ENCODE peak calls at places on chromosomes 4 and X, in ten cellular contexts. Y, D, V, K, H, T, B, P, N and Q are unnamed samples.

GRCh38 chr4:17385403-17385802 is 126.5 kb downstream of the QDPR start:
- DNase-seq in Y (no peak), D (peak; percentile 78), V (peak; percentile 42), K (peak; percentile 7), H (peak; percentile 12), T (no peak), B (no peak), P (no peak), N (peak; percentile 56), Q (peak; percentile 90)

GRCh38 chrX:105464611-105465010 is 244.1 kb upstream of the TEX13A start:
- DNase-seq in Y (no peak), D (no peak), V (no peak), K (no peak), H (no peak), T (no peak), B (no peak), P (no peak), N (no peak), Q (no peak)

GRCh38 chr4:53706422-53707032 is 115.2 kb upstream of the LNX1 start:
- DNase-seq in Y (peak; percentile 59), D (peak; percentile 61), V (peak; percentile 87), K (no peak), H (no peak), T (no peak), B (peak; percentile 83), P (peak; percentile 5), N (peak; percentile 42), Q (peak; percentile 71)

GRCh38 chrX:38278682-38279081 is 48.6 kb downstream of the RPGR start:
- DNase-seq in Y (no peak), D (peak; percentile 48), V (no peak), K (no peak), H (no peak), T (no peak), B (no peak), P (no peak), N (no peak), Q (no peak)

GRCh38 chr4:145734051-145734450 is 54.1 kb downstream of the C4orf51 start:
- DNase-seq in Y (no peak), D (peak; percentile 28), V (peak; percentile 34), K (no peak), H (no peak), T (no peak), B (no peak), P (no peak), N (no peak), Q (no peak)

GRCh38 chr4:128364565-128364964 is 77.0 kb upstream of the PGRMC2 start:
- DNase-seq in Y (no peak), D (peak; percentile 47), V (no peak), K (no peak), H (no peak), T (no peak), B (no peak), P (no peak), N (no peak), Q (no peak)

GRCh38 chrX:45506149-45506768 is 305.6 kb upstream of the DIPK2B start:
- DNase-seq in Y (no peak), D (no peak), V (no peak), K (no peak), H (no peak), T (no peak), B (no peak), P (no peak), N (no peak), Q (no peak)

GRCh38 chr4:126405369-126405982 is 1090.7 kb downstream of the FAT4 start:
- DNase-seq in Y (peak; percentile 6), D (peak; percentile 28), V (peak; percentile 65), K (no peak), H (no peak), T (no peak), B (no peak), P (no peak), N (no peak), Q (peak; percentile 51)

GRCh38 chr4:137394000-137394399 is 138.3 kb downstream of the PCDH18 start:
- DNase-seq in Y (peak; percentile 90), D (no peak), V (peak; percentile 70), K (no peak), H (no peak), T (no peak), B (peak; percentile 8), P (no peak), N (no peak), Q (no peak)

GRCh38 chr4:146255463-146255862 is 41.1 kb downstream of the REELD1 start:
- DNase-seq in Y (no peak), D (no peak), V (peak; percentile 68), K (no peak), H (no peak), T (no peak), B (no peak), P (no peak), N (peak; percentile 38), Q (no peak)

GRCh38 chr4:151417164-151417571 is 8.2 kb downstream of the FHIP1A start:
- DNase-seq in Y (no peak), D (no peak), V (no peak), K (no peak), H (no peak), T (no peak), B (no peak), P (no peak), N (no peak), Q (peak; percentile 49)

GRCh38 chr4:8195841-8196460 is 3.1 kb upstream of the SH3TC1 start:
- DNase-seq in Y (no peak), D (no peak), V (no peak), K (no peak), H (no peak), T (no peak), B (no peak), P (no peak), N (no peak), Q (peak; percentile 3)

GRCh38 chr4:76984788-76985211 is 35.2 kb downstream of the SEPTIN11 start:
- DNase-seq in Y (no peak), D (peak; percentile 99), V (peak; percentile 99), K (no peak), H (no peak), T (no peak), B (no peak), P (no peak), N (peak; percentile 90), Q (no peak)

GRCh38 chr4:1155314-1155713 is 17.1 kb downstream of the SPON2 start:
- DNase-seq in Y (no peak), D (no peak), V (no peak), K (no peak), H (no peak), T (no peak), B (no peak), P (no peak), N (no peak), Q (no peak)

GRCh38 chrX:45230410-45230809 is 29.7 kb upstream of the DIPK2B start:
- DNase-seq in Y (no peak), D (no peak), V (no peak), K (no peak), H (no peak), T (no peak), B (no peak), P (no peak), N (no peak), Q (no peak)

GRCh38 chrX:154593201-154593600 is 8.3 kb downstream of the CTAG1A start:
- DNase-seq in Y (no peak), D (no peak), V (no peak), K (no peak), H (no peak), T (no peak), B (no peak), P (no peak), N (no peak), Q (no peak)

GRCh38 chr4:76459291-76459723 is 24.3 kb downstream of the SHROOM3 start:
- DNase-seq in Y (no peak), D (peak; percentile 95), V (peak; percentile 91), K (no peak), H (no peak), T (no peak), B (no peak), P (no peak), N (no peak), Q (no peak)

GRCh38 chrX:37685452-37686347 is at the start of gene XK:
- DNase-seq in Y (peak; percentile 63), D (peak; percentile 2), V (peak; percentile 25), K (no peak), H (peak; percentile 0), T (peak; percentile 2), B (peak; percentile 32), P (peak; percentile 2), N (no peak), Q (peak; percentile 96)

GRCh38 chrX:80388206-80388605 is 32.0 kb upstream of the TENT5D start:
- DNase-seq in Y (no peak), D (no peak), V (no peak), K (no peak), H (no peak), T (no peak), B (no peak), P (no peak), N (no peak), Q (no peak)

GRCh38 chr4:186935881-186936280 is 212.2 kb upstream of the FAT1 start:
- DNase-seq in Y (no peak), D (peak; percentile 32), V (no peak), K (no peak), H (no peak), T (no peak), B (no peak), P (no peak), N (no peak), Q (no peak)